ENCODE peak calls at places on chromosomes 6 and 20, in six cellular contexts. One of them, this sample, is unnamed.

GRCh38 chr6:167564416-167565250 is 239.7 kb downstream of the TTLL2 start:
- DNase-seq in A549: no peak
- DNase-seq in breast epithelium: peak; percentile 42
- DNase-seq in IMR-90: no peak
- DNase-seq in neural progenitor cell: no peak
- DNase-seq in astrocyte: no peak
- DNase-seq in this sample: no peak

GRCh38 chr6:11207199-11207968 is 25.1 kb downstream of the NEDD9 start:
- DNase-seq in A549: peak; percentile 98
- DNase-seq in breast epithelium: peak; percentile 62
- DNase-seq in IMR-90: peak; percentile 100
- DNase-seq in neural progenitor cell: no peak
- DNase-seq in astrocyte: peak; percentile 100
- DNase-seq in this sample: peak; percentile 92

GRCh38 chr6:142482249-142482648 is 180.4 kb downstream of the ADGRG6 start:
- DNase-seq in A549: no peak
- DNase-seq in breast epithelium: no peak
- DNase-seq in IMR-90: peak; percentile 14
- DNase-seq in neural progenitor cell: no peak
- DNase-seq in astrocyte: no peak
- DNase-seq in this sample: no peak

GRCh38 chr6:44674226-44675155 is 287.0 kb downstream of the CDC5L start:
- DNase-seq in A549: no peak
- DNase-seq in breast epithelium: no peak
- DNase-seq in IMR-90: no peak
- DNase-seq in neural progenitor cell: no peak
- DNase-seq in astrocyte: no peak
- DNase-seq in this sample: no peak

GRCh38 chr6:32947552-32948465 is 5.1 kb downstream of the HLA-DMA start:
- DNase-seq in A549: peak; percentile 75
- DNase-seq in breast epithelium: no peak
- DNase-seq in IMR-90: peak; percentile 64
- DNase-seq in neural progenitor cell: peak; percentile 78
- DNase-seq in astrocyte: no peak
- DNase-seq in this sample: no peak

GRCh38 chr6:44093066-44093465 is 34.2 kb downstream of the MRPL14 start:
- DNase-seq in A549: no peak
- DNase-seq in breast epithelium: no peak
- DNase-seq in IMR-90: no peak
- DNase-seq in neural progenitor cell: no peak
- DNase-seq in astrocyte: no peak
- DNase-seq in this sample: no peak

GRCh38 chr20:36957875-36958667 is 6.6 kb upstream of the SAMHD1 start:
- DNase-seq in A549: no peak
- DNase-seq in breast epithelium: no peak
- DNase-seq in IMR-90: no peak
- DNase-seq in neural progenitor cell: no peak
- DNase-seq in astrocyte: no peak
- DNase-seq in this sample: no peak

GRCh38 chr20:20410678-20411077 is 42.8 kb downstream of the INSM1 start:
- DNase-seq in A549: no peak
- DNase-seq in breast epithelium: no peak
- DNase-seq in IMR-90: no peak
- DNase-seq in neural progenitor cell: peak; percentile 87
- DNase-seq in astrocyte: peak; percentile 14
- DNase-seq in this sample: no peak

GRCh38 chr6:36599791-36600209 is 5.6 kb downstream of the SRSF3 start:
- DNase-seq in A549: peak; percentile 57
- DNase-seq in breast epithelium: peak; percentile 50
- DNase-seq in IMR-90: peak; percentile 40
- DNase-seq in neural progenitor cell: peak; percentile 56
- DNase-seq in astrocyte: peak; percentile 55
- DNase-seq in this sample: no peak

GRCh38 chr6:157317129-157317814 is 6.0 kb downstream of the TMEM242 start:
- DNase-seq in A549: peak; percentile 68
- DNase-seq in breast epithelium: peak; percentile 78
- DNase-seq in IMR-90: peak; percentile 92
- DNase-seq in neural progenitor cell: no peak
- DNase-seq in astrocyte: peak; percentile 81
- DNase-seq in this sample: peak; percentile 47

GRCh38 chr20:50680106-50680960 is 11.0 kb downstream of the RIPOR3 start:
- DNase-seq in A549: no peak
- DNase-seq in breast epithelium: no peak
- DNase-seq in IMR-90: no peak
- DNase-seq in neural progenitor cell: no peak
- DNase-seq in astrocyte: peak; percentile 40
- DNase-seq in this sample: no peak

GRCh38 chr6:87822011-87822410 is 120.0 kb upstream of the AKIRIN2 start:
- DNase-seq in A549: no peak
- DNase-seq in breast epithelium: no peak
- DNase-seq in IMR-90: peak; percentile 49
- DNase-seq in neural progenitor cell: no peak
- DNase-seq in astrocyte: peak; percentile 12
- DNase-seq in this sample: no peak

GRCh38 chr6:92942549-92942948 is 476.8 kb downstream of the EPHA7 start:
- DNase-seq in A549: no peak
- DNase-seq in breast epithelium: no peak
- DNase-seq in IMR-90: no peak
- DNase-seq in neural progenitor cell: no peak
- DNase-seq in astrocyte: no peak
- DNase-seq in this sample: no peak

GRCh38 chr6:112216699-112217551 is 37.4 kb downstream of the LAMA4 start:
- DNase-seq in A549: peak; percentile 30
- DNase-seq in breast epithelium: no peak
- DNase-seq in IMR-90: peak; percentile 95
- DNase-seq in neural progenitor cell: no peak
- DNase-seq in astrocyte: peak; percentile 93
- DNase-seq in this sample: peak; percentile 74

GRCh38 chr20:13839421-13840092 is 54.7 kb downstream of the NDUFAF5 start:
- DNase-seq in A549: no peak
- DNase-seq in breast epithelium: no peak
- DNase-seq in IMR-90: peak; percentile 41
- DNase-seq in neural progenitor cell: peak; percentile 58
- DNase-seq in astrocyte: peak; percentile 58
- DNase-seq in this sample: no peak

GRCh38 chr6:91299544-91300491 is 712.9 kb upstream of the MAP3K7 start:
- DNase-seq in A549: no peak
- DNase-seq in breast epithelium: no peak
- DNase-seq in IMR-90: peak; percentile 73
- DNase-seq in neural progenitor cell: peak; percentile 81
- DNase-seq in astrocyte: peak; percentile 97
- DNase-seq in this sample: peak; percentile 21

GRCh38 chr20:10705801-10706459 is 32.1 kb upstream of the JAG1 start:
- DNase-seq in A549: peak; percentile 89
- DNase-seq in breast epithelium: no peak
- DNase-seq in IMR-90: no peak
- DNase-seq in neural progenitor cell: no peak
- DNase-seq in astrocyte: peak; percentile 44
- DNase-seq in this sample: no peak

GRCh38 chr6:4564746-4565145 is 211.5 kb upstream of the CDYL start:
- DNase-seq in A549: no peak
- DNase-seq in breast epithelium: no peak
- DNase-seq in IMR-90: no peak
- DNase-seq in neural progenitor cell: no peak
- DNase-seq in astrocyte: no peak
- DNase-seq in this sample: no peak

GRCh38 chr20:25745100-25745499 is 48.4 kb upstream of the ZNF337 start:
- DNase-seq in A549: no peak
- DNase-seq in breast epithelium: no peak
- DNase-seq in IMR-90: no peak
- DNase-seq in neural progenitor cell: no peak
- DNase-seq in astrocyte: no peak
- DNase-seq in this sample: no peak

GRCh38 chr20:48460681-48461080 is 367.1 kb downstream of the PREX1 start:
- DNase-seq in A549: no peak
- DNase-seq in breast epithelium: peak; percentile 20
- DNase-seq in IMR-90: no peak
- DNase-seq in neural progenitor cell: no peak
- DNase-seq in astrocyte: no peak
- DNase-seq in this sample: no peak

GRCh38 chr6:169859978-169860703 is 108.7 kb downstream of the ERMARD start:
- DNase-seq in A549: no peak
- DNase-seq in breast epithelium: peak; percentile 43
- DNase-seq in IMR-90: no peak
- DNase-seq in neural progenitor cell: no peak
- DNase-seq in astrocyte: no peak
- DNase-seq in this sample: no peak

GRCh38 chr20:38969708-38970107 is 7.6 kb downstream of the DHX35 start:
- DNase-seq in A549: no peak
- DNase-seq in breast epithelium: no peak
- DNase-seq in IMR-90: no peak
- DNase-seq in neural progenitor cell: no peak
- DNase-seq in astrocyte: no peak
- DNase-seq in this sample: no peak

DNA sequence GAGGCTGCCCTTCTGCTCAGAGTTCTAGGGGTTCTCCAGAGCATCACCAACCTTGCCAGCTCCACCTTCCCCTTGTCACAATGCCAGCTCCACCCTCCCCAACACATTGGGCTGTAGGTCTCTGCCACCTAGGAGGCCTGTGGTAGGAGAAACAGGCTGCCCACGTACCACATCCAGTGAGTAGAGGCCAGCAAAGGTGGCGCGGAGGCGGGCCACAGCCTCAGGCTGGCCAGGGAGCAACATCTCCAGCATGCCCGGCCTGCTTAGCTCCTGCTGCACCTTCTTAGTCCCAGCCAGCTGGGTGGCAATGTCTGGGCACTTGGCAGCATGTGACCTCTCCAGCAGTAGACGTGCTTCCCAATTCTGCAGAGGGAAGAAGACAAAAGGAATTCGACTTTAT is 23.8 kb downstream of the GSS start:
- DNase-seq in A549: no peak
- DNase-seq in breast epithelium: no peak
- DNase-seq in IMR-90: no peak
- DNase-seq in neural progenitor cell: no peak
- DNase-seq in astrocyte: no peak
- DNase-seq in this sample: no peak
- H3K4me3 ChIP-seq in A549: no peak overlapping the region
- H3K4me3 ChIP-seq in breast epithelium: no peak overlapping the region
- H3K4me3 ChIP-seq in IMR-90: no peak overlapping the region
- H3K4me3 ChIP-seq in neural progenitor cell: no peak overlapping the region
- H3K4me3 ChIP-seq in astrocyte: no peak overlapping the region
- H3K4me3 ChIP-seq in this sample: no peak overlapping the region

DNA sequence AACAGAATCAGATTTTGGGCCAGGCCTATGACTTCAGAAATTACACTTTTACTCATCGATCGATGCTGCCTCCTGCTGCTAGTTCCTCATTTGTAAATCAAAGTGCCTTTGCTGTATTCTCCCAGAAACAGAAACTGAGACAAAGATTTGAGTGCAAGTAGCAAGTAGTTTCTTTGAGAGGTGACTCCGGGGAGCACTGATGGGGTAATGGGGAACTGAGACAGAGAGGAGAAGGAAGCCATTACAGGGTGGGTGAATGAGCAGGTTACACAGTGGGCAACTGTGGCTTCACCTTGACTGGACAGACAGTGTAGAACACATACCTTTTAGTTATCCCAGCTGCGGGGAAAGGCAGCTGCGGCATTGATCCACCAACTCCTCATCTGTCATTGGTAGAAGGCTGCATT is 9.7 kb upstream of the CD40 start:
- DNase-seq in A549: no peak
- DNase-seq in breast epithelium: no peak
- DNase-seq in IMR-90: no peak
- DNase-seq in neural progenitor cell: no peak
- DNase-seq in astrocyte: no peak
- DNase-seq in this sample: no peak
- H3K27ac ChIP-seq in A549: no peak overlapping the region
- H3K27ac ChIP-seq in breast epithelium: no peak overlapping the region
- H3K27ac ChIP-seq in IMR-90: no peak overlapping the region
- H3K27ac ChIP-seq in neural progenitor cell: no peak overlapping the region
- H3K27ac ChIP-seq in astrocyte: no peak overlapping the region
- H3K27ac ChIP-seq in this sample: no peak overlapping the region

DNA sequence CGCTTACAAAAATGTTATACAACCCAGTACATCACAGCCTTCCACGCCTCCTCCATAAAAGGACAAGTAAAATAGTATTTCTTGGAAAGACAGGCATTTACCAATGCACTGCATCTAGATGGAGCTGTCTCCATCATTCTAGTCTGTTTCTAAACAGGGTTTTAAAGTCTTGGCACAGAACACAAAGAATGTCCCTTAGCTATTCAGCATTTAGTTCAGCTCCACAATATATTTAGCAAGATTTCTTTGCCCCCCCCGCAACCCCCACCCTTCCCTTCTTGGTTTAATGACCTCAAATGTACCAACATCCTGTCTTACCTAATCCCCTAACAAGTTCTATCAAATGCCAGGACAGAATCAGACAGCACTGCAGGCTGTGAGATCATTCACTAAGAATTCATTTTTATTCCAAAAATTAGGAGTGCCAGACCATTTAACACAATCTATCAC is 198.6 kb downstream of the BACH2 start:
- DNase-seq in A549: no peak
- DNase-seq in breast epithelium: peak; percentile 56
- DNase-seq in IMR-90: peak; percentile 89
- DNase-seq in neural progenitor cell: no peak
- DNase-seq in astrocyte: peak; percentile 99
- DNase-seq in this sample: peak; percentile 71
- H3K9me3 ChIP-seq in A549: no peaks in the 10 kb centered on the region
- H3K9me3 ChIP-seq in breast epithelium: no peaks in the 10 kb centered on the region
- H3K9me3 ChIP-seq in IMR-90: no peaks in the 10 kb centered on the region
- H3K9me3 ChIP-seq in neural progenitor cell: no peaks in the 10 kb centered on the region
- H3K9me3 ChIP-seq in astrocyte: no peaks in the 10 kb centered on the region
- H3K9me3 ChIP-seq in this sample: no peaks in the 10 kb centered on the region

GRCh38 chr20:4726710-4727391 is 5.1 kb downstream of the PRND start:
- DNase-seq in A549: no peak
- DNase-seq in breast epithelium: no peak
- DNase-seq in IMR-90: peak; percentile 82
- DNase-seq in neural progenitor cell: no peak
- DNase-seq in astrocyte: peak; percentile 73
- DNase-seq in this sample: peak; percentile 36
- H3K4me3 ChIP-seq in A549: no peak overlapping the region
- H3K4me3 ChIP-seq in breast epithelium: peak overlapping the region; percentile 5
- H3K4me3 ChIP-seq in IMR-90: no peak overlapping the region
- H3K4me3 ChIP-seq in neural progenitor cell: no peak overlapping the region
- H3K4me3 ChIP-seq in astrocyte: peak overlapping the region; percentile 22
- H3K4me3 ChIP-seq in this sample: peak overlapping the region; percentile 35